ENCODE peak calls at places on chromosomes 4 and X, in six cellular contexts. N is Daoy; E is lung; Z is stimulated activated CD8-positive, alpha-beta memory T cell treated with anti-CD3 and anti-CD28 coated beads, Interleukin-7, amount 100 ng/mL, for 24 hours; G is astrocyte of the spinal cord; U is Ammon's horn. Q is an unnamed sample.

GRCh38 chr4:158958489-158959270 is 144.2 kb upstream of the RAPGEF2 start:
- DNase-seq in G (no peak), Z (no peak), U (no peak), E (no peak), N (no peak), Q (no peak)

GRCh38 chr4:7447236-7447635 is 12.5 kb upstream of the PSAPL1 start:
- DNase-seq in G (no peak), U (no peak), E (no peak), Z (no peak), N (no peak), Q (no peak)

GRCh38 chr4:142354041-142354440 is 492.1 kb downstream of the INPP4B start:
- DNase-seq in Z (no peak), N (no peak), U (no peak), E (no peak), G (no peak), Q (no peak)

GRCh38 chrX:136711147-136711546 is 63.2 kb downstream of the CD40LG start:
- DNase-seq in Z (no peak), N (peak; percentile 52), G (peak; percentile 53), U (peak; percentile 48), E (no peak), Q (peak; percentile 31)

GRCh38 chr4:140675599-140676231 is 80.5 kb downstream of the TBC1D9 start:
- DNase-seq in E (no peak), Z (no peak), U (no peak), N (peak; percentile 3), G (no peak), Q (no peak)

GRCh38 chrX:151889451-151889850 is 23.2 kb upstream of the MAGEA4 start:
- DNase-seq in N (no peak), E (no peak), U (no peak), G (no peak), Z (no peak), Q (no peak)

GRCh38 chr4:177492022-177492421 is 49.8 kb upstream of the AGA start:
- DNase-seq in U (no peak), G (no peak), N (no peak), E (no peak), Z (no peak), Q (no peak)

GRCh38 chr4:107408968-107409367 is 311.1 kb downstream of the PAPSS1 start:
- DNase-seq in E (no peak), N (no peak), U (no peak), Z (no peak), G (no peak), Q (no peak)

GRCh38 chrX:54891573-54891972 is 29.1 kb upstream of the TRO start:
- DNase-seq in U (peak; percentile 41), Z (no peak), N (no peak), E (no peak), G (peak; percentile 33), Q (peak; percentile 26)

GRCh38 chr4:105022811-105023667 is 123.6 kb upstream of the TET2 start:
- DNase-seq in E (no peak), Z (no peak), G (peak; percentile 77), N (peak; percentile 75), U (no peak), Q (no peak)

GRCh38 chr4:53908661-53909078 is 155.7 kb downstream of the CHIC2 start:
- DNase-seq in E (peak; percentile 48), N (peak; percentile 71), G (peak; percentile 89), U (peak; percentile 83), Z (no peak), Q (peak; percentile 43)

GRCh38 chr4:46404961-46405360 is 15.0 kb upstream of the GABRA2 start:
- DNase-seq in E (no peak), G (no peak), N (no peak), U (no peak), Z (no peak), Q (no peak)

GRCh38 chrX:41481264-41482109 is 34.3 kb downstream of the NYX start:
- DNase-seq in N (peak; percentile 17), G (no peak), E (no peak), Z (no peak), U (no peak), Q (no peak)

GRCh38 chr4:15451181-15451865 is 18.4 kb upstream of the CC2D2A start:
- DNase-seq in U (peak; percentile 24), E (no peak), N (no peak), Z (no peak), G (peak; percentile 56), Q (no peak)

GRCh38 chr4:123706961-123707360 is 310.4 kb downstream of the SPRY1 start:
- DNase-seq in G (peak; percentile 21), Z (no peak), E (no peak), N (no peak), U (no peak), Q (no peak)

GRCh38 chr4:186807809-186808634 is 84.4 kb upstream of the FAT1 start:
- DNase-seq in G (peak; percentile 47), U (no peak), N (no peak), E (no peak), Z (no peak), Q (no peak)